ENCODE peak calls at places on chromosomes 12 and 14, in six cellular contexts. B, Q, I, H, G and V are unnamed samples.

GRCh38 chr14:68792022-68792829 is 641 bp downstream of the ZFP36L1 start:
- DNase-seq in B (no peak), Q (no peak), I (no peak), H (no peak), G (no peak), V (no peak)

GRCh38 chr14:101402936-101403660 is 158.2 kb upstream of the DIO3 start:
- DNase-seq in B (no peak), Q (no peak), I (no peak), H (no peak), G (no peak), V (peak)

GRCh38 chr14:72608391-72609204 is 285.3 kb downstream of the DPF3 start:
- DNase-seq in B (no peak), Q (no peak), I (peak), H (no peak), G (no peak), V (no peak)

GRCh38 chr12:95848575-95849388 is 10.0 kb upstream of the SNRPF start:
- DNase-seq in B (no peak), Q (peak), I (no peak), H (no peak), G (no peak), V (peak)

GRCh38 chr12:113889806-113890581 is 76.1 kb downstream of the RBM19 start:
- DNase-seq in B (no peak), Q (no peak), I (no peak), H (no peak), G (no peak), V (peak)

GRCh38 chr12:128190614-128191013 is 76.4 kb upstream of the TMEM132C start:
- DNase-seq in B (no peak), Q (no peak), I (no peak), H (no peak), G (peak), V (peak)

GRCh38 chr14:80535171-80535570 is 323.9 kb upstream of the DIO2 start:
- DNase-seq in B (no peak), Q (no peak), I (no peak), H (no peak), G (no peak), V (no peak)

GRCh38 chr12:21538259-21538658 is 12.2 kb downstream of the SPX start:
- DNase-seq in B (no peak), Q (no peak), I (no peak), H (no peak), G (no peak), V (no peak)

GRCh38 chr12:6822461-6823135 is 977 bp downstream of the GPR162 start:
- DNase-seq in B (no peak), Q (no peak), I (no peak), H (no peak), G (no peak), V (no peak)

GRCh38 chr14:74348241-74348734 is at the start of gene VRTN:
- DNase-seq in B (no peak), Q (no peak), I (no peak), H (no peak), G (peak), V (no peak)

GRCh38 chr14:34554540-34555250 is 15.2 kb upstream of the EAPP start:
- DNase-seq in B (no peak), Q (no peak), I (peak), H (no peak), G (no peak), V (peak)

GRCh38 chr14:31161274-31161673 is 46.3 kb downstream of the HECTD1 start:
- DNase-seq in B (no peak), Q (no peak), I (no peak), H (no peak), G (no peak), V (no peak)

GRCh38 chr12:48788852-48789775 is at the start of gene ADCY6:
- DNase-seq in B (no peak), Q (peak), I (peak), H (no peak), G (no peak), V (peak)

GRCh38 chr12:132256646-132257045 is 72.7 kb downstream of the GALNT9 start:
- DNase-seq in B (no peak), Q (no peak), I (no peak), H (no peak), G (no peak), V (no peak)

GRCh38 chr12:47317182-47317915 is 237.6 kb upstream of the AMIGO2 start:
- DNase-seq in B (no peak), Q (no peak), I (no peak), H (no peak), G (no peak), V (no peak)

GRCh38 chr14:32657081-32657480 is 281.6 kb upstream of the NPAS3 start:
- DNase-seq in B (peak), Q (peak), I (peak), H (peak), G (no peak), V (no peak)

GRCh38 chr14:100824156-100824555 is 1.8 kb upstream of the MEG3 start:
- DNase-seq in B (no peak), Q (no peak), I (no peak), H (no peak), G (no peak), V (peak)

GRCh38 chr14:39264558-39264957 is 30.8 kb downstream of the MIA2 start:
- DNase-seq in B (no peak), Q (no peak), I (no peak), H (no peak), G (no peak), V (no peak)

GRCh38 chr14:32028599-32028998 is 48.5 kb upstream of the ARHGAP5 start:
- DNase-seq in B (no peak), Q (no peak), I (no peak), H (no peak), G (no peak), V (no peak)

GRCh38 chr14:20002319-20002718 is 356 bp downstream of the OR4Q2 start:
- DNase-seq in B (peak), Q (no peak), I (no peak), H (no peak), G (no peak), V (no peak)

GRCh38 chr12:10716704-10717315 is 6.3 kb downstream of the YBX3 start:
- DNase-seq in B (no peak), Q (no peak), I (no peak), H (no peak), G (no peak), V (no peak)

GRCh38 chr14:51248041-51248987 is 8.3 kb downstream of the TMX1 start:
- DNase-seq in B (no peak), Q (no peak), I (no peak), H (peak), G (no peak), V (no peak)

GRCh38 chr12:75868501-75868900 is 163.1 kb downstream of the PHLDA1 start:
- DNase-seq in B (no peak), Q (no peak), I (no peak), H (no peak), G (no peak), V (no peak)

GRCh38 chr12:120263725-120264040 is 1.8 kb downstream of the PXN start:
- DNase-seq in B (no peak), Q (no peak), I (no peak), H (no peak), G (no peak), V (no peak)

GRCh38 chr12:77273898-77274297 is 208.5 kb upstream of the E2F7 start:
- DNase-seq in B (no peak), Q (no peak), I (no peak), H (no peak), G (no peak), V (no peak)

GRCh38 chr14:37698840-37699777 is 103.7 kb downstream of the TTC6 start:
- DNase-seq in B (no peak), Q (peak), I (no peak), H (no peak), G (no peak), V (no peak)

GRCh38 chr12:58804749-58805148 is 115.6 kb downstream of the LRIG3 start:
- DNase-seq in B (no peak), Q (peak), I (no peak), H (no peak), G (no peak), V (peak)

GRCh38 chr12:30450872-30451271 is 244.8 kb downstream of the IPO8 start:
- DNase-seq in B (no peak), Q (no peak), I (peak), H (no peak), G (no peak), V (peak)

GRCh38 chr14:95043314-95043713 is 114.0 kb downstream of the DICER1 start:
- DNase-seq in B (no peak), Q (no peak), I (no peak), H (no peak), G (no peak), V (no peak)

GRCh38 chr14:50357753-50358380 is 38.8 kb downstream of the CDKL1 start:
- DNase-seq in B (no peak), Q (no peak), I (no peak), H (no peak), G (no peak), V (no peak)

GRCh38 chr14:33184587-33184986 is 245.9 kb downstream of the NPAS3 start:
- DNase-seq in B (no peak), Q (no peak), I (no peak), H (no peak), G (no peak), V (peak)

GRCh38 chr12:132052191-132052932 is 91.8 kb downstream of the DDX51 start:
- DNase-seq in B (no peak), Q (no peak), I (no peak), H (no peak), G (no peak), V (no peak)

GRCh38 chr14:52227559-52228222 is 39.8 kb upstream of the PTGDR start:
- DNase-seq in B (no peak), Q (no peak), I (no peak), H (no peak), G (no peak), V (no peak)

GRCh38 chr12:123269395-123269892 is 2.2 kb downstream of the CDK2AP1 start:
- DNase-seq in B (no peak), Q (peak), I (no peak), H (no peak), G (no peak), V (peak)

GRCh38 chr12:103326190-103326589 is 169.6 kb downstream of the C12orf42 start:
- DNase-seq in B (no peak), Q (peak), I (no peak), H (no peak), G (no peak), V (peak)

GRCh38 chr12:58310368-58310767 is 369.0 kb downstream of the ATP23 start:
- DNase-seq in B (no peak), Q (no peak), I (no peak), H (no peak), G (no peak), V (no peak)

GRCh38 chr12:46150735-46151134 is 118.1 kb downstream of the SLC38A1 start:
- DNase-seq in B (no peak), Q (no peak), I (no peak), H (no peak), G (no peak), V (no peak)

GRCh38 chr12:19410211-19410610 is 29.1 kb upstream of the AEBP2 start:
- DNase-seq in B (no peak), Q (no peak), I (no peak), H (no peak), G (no peak), V (peak)

GRCh38 chr12:58030566-58031279 is 89.4 kb downstream of the ATP23 start:
- DNase-seq in B (peak), Q (no peak), I (no peak), H (no peak), G (no peak), V (no peak)

GRCh38 chr14:22597771-22598098 is 365 bp upstream of the ABHD4 start:
- DNase-seq in B (no peak), Q (no peak), I (no peak), H (no peak), G (no peak), V (no peak)

GRCh38 chr14:22597265-22597664 is 835 bp upstream of the ABHD4 start:
- DNase-seq in B (no peak), Q (no peak), I (peak), H (no peak), G (no peak), V (no peak)

GRCh38 chr14:22599349-22599748 is 1.2 kb downstream of the ABHD4 start:
- DNase-seq in B (no peak), Q (no peak), I (no peak), H (no peak), G (no peak), V (no peak)

GRCh38 chr14:22598896-22599244 is 770 bp downstream of the ABHD4 start:
- DNase-seq in B (no peak), Q (peak), I (peak), H (no peak), G (no peak), V (no peak)

DNA sequence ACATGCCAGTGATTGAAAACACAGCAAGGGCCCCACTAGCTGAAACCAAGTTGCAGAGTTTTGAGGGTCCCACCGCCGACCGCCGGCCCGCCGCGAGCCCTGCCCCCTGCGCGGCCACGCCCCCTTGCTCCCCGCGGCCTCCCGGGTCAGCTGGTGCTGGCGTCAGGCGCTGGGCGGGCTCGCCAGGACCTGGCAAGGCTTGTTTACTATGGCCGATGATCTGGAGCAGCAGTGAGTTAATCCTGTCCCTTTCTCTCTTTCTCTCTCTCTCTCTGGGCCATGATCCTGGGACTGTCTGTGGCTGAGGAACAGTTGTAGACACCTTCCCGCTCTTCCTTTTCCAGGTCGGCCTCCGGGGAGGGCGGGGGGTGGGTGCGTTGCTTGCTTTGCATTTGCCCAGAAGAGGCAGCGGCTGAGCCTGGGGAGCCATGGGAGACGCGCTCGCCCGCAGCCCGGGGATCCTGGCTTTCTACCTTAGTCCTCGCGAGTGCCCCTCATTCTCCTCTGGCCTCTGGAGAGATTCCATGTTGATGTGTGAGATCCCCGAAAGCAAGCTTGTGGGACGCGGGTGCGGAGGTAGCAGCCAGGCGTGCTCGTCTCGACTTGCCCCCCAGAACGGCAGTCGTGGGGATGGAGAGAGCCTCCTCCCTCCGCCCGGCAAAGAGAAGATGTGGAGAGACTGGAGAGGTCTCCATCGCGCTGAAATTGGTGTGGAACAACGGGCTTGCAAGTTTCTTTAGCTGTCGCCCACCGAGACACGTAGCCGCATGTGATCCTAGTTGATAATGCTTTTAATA is at the start of gene ABHD4:
- DNase-seq in B (peak), Q (peak), I (peak), H (no peak), G (no peak), V (peak)
- TF ChIP-seq GABPA in B (no peak), Q (no peak), I (no peak), H (no peak), G (no peak), V (no peak)

GRCh38 chr12:537772-538171 is 78.0 kb downstream of the B4GALNT3 start:
- DNase-seq in B (no peak), Q (no peak), I (no peak), H (no peak), G (no peak), V (no peak)
- TF ChIP-seq GABPA in B (no peak), Q (no peak), I (no peak), H (no peak), G (no peak), V (no peak)

DNA sequence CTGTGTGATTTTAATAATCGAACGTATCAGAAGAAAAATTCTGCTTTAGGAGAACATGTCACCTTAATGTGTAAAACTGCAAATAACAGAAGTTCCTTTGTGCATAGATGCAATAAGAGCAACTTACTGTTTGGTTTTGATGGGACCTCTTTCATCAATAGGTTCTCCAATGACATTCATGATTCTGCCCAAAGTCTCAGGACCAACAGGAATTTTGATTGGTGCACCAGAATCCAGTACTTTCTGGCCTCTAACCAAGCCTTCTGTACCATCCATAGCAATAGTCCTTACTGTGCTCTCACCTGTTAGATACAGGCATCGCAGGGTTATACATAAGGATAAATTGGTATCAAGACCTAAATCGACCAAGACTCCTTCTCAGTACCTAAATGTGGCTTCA is 1.1 kb downstream of the ATP5F1B start:
- DNase-seq in B (no peak), Q (no peak), I (no peak), H (no peak), G (no peak), V (no peak)
- TF ChIP-seq GABPA in B (no peak), Q (no peak), I (no peak), H (no peak), G (no peak), V (no peak)

DNA sequence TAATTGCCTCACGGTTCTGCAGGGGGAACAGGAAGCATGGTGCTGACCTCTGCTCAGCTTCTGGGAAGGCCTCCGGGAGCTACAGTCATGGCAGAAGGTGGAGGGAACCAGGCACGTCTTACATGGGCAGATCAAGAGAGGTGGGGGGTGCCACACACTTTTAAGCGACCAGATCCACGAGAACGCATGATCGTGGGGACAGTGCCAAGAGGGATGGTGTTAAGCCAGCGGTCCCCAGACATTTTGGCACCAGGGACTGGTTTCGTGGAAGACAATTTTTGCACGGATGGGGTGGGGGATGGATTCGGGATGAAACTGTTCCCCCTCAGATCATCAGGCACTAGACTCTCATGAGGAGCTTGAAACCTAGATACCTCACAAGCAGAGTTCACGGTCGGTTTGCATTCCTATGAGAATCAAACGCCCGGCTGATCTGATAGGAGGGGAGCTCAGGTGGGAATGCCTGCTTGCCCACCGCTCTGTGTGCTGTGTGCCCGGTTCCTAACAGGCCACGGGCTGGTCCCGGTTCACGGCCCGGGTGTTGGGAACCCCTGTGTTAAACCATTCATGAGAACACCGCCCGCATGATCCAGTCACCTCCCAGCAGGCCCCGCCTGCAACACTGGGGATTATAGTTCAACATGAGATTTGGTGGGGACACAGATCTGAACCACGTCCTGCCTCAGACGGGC is 96.9 kb downstream of the ADGRD1 start:
- DNase-seq in B (no peak), Q (no peak), I (no peak), H (no peak), G (no peak), V (no peak)
- TF ChIP-seq GABPA in B (no peak), Q (no peak), I (no peak), H (no peak), G (no peak), V (no peak)

GRCh38 chr12:27221625-27222387 is 22.3 kb upstream of the STK38L start:
- DNase-seq in B (no peak), Q (no peak), I (no peak), H (peak), G (no peak), V (no peak)

GRCh38 chr12:27219693-27220056 is 24.4 kb upstream of the STK38L start:
- DNase-seq in B (no peak), Q (no peak), I (no peak), H (no peak), G (no peak), V (no peak)

GRCh38 chr12:27217590-27217989 is 26.5 kb upstream of the STK38L start:
- DNase-seq in B (no peak), Q (no peak), I (no peak), H (no peak), G (no peak), V (no peak)

GRCh38 chr12:27220988-27221345 is 23.1 kb upstream of the STK38L start:
- DNase-seq in B (no peak), Q (no peak), I (no peak), H (no peak), G (no peak), V (no peak)

GRCh38 chr12:27220057-27220987 is 23.8 kb upstream of the STK38L start:
- DNase-seq in B (no peak), Q (no peak), I (no peak), H (peak), G (no peak), V (no peak)
- TF ChIP-seq GABPA in B (no peak), Q (no peak), I (no peak), H (no peak), G (no peak), V (no peak)